ENCODE peak calls at places on chromosome 20, in five cellular contexts. One of them, this sample, is unnamed.

GRCh38 chr20:51900443-51900842 is 98.1 kb upstream of the SALL4 start:
- DNase-seq in activated gamma-delta T cell treated with Interleukin-2 at 50 U/mL for 16 hours: no peak
- DNase-seq in left lung: no peak
- DNase-seq in activated T-cell treated with anti-CD3 and anti-CD28 coated beads, Interleukin-2, amount 50 U/mL, for 72 hours: no peak
- DNase-seq in stimulated activated CD8-positive, alpha-beta memory T cell treated with anti-CD3 and anti-CD28 coated beads, Interleukin-4, amount 100 ng/mL, for 24 hours: no peak
- DNase-seq in this sample: no peak

GRCh38 chr20:19964289-19965263 is 52.6 kb upstream of the NAA20 start:
- DNase-seq in activated gamma-delta T cell treated with Interleukin-2 at 50 U/mL for 16 hours: no peak
- DNase-seq in left lung: peak
- DNase-seq in activated T-cell treated with anti-CD3 and anti-CD28 coated beads, Interleukin-2, amount 50 U/mL, for 72 hours: no peak
- DNase-seq in stimulated activated CD8-positive, alpha-beta memory T cell treated with anti-CD3 and anti-CD28 coated beads, Interleukin-4, amount 100 ng/mL, for 24 hours: no peak
- DNase-seq in this sample: no peak

GRCh38 chr20:6074145-6074561 is 20.3 kb upstream of the LRRN4 start:
- DNase-seq in activated gamma-delta T cell treated with Interleukin-2 at 50 U/mL for 16 hours: no peak
- DNase-seq in left lung: no peak
- DNase-seq in activated T-cell treated with anti-CD3 and anti-CD28 coated beads, Interleukin-2, amount 50 U/mL, for 72 hours: no peak
- DNase-seq in stimulated activated CD8-positive, alpha-beta memory T cell treated with anti-CD3 and anti-CD28 coated beads, Interleukin-4, amount 100 ng/mL, for 24 hours: no peak
- DNase-seq in this sample: no peak

GRCh38 chr20:2507875-2508630 is 662 bp downstream of the ZNF343 start:
- DNase-seq in activated gamma-delta T cell treated with Interleukin-2 at 50 U/mL for 16 hours: no peak
- DNase-seq in left lung: no peak
- DNase-seq in activated T-cell treated with anti-CD3 and anti-CD28 coated beads, Interleukin-2, amount 50 U/mL, for 72 hours: no peak
- DNase-seq in stimulated activated CD8-positive, alpha-beta memory T cell treated with anti-CD3 and anti-CD28 coated beads, Interleukin-4, amount 100 ng/mL, for 24 hours: no peak
- DNase-seq in this sample: no peak

GRCh38 chr20:2708665-2709064 is 16.1 kb downstream of the EBF4 start:
- DNase-seq in activated gamma-delta T cell treated with Interleukin-2 at 50 U/mL for 16 hours: no peak
- DNase-seq in left lung: no peak
- DNase-seq in activated T-cell treated with anti-CD3 and anti-CD28 coated beads, Interleukin-2, amount 50 U/mL, for 72 hours: no peak
- DNase-seq in stimulated activated CD8-positive, alpha-beta memory T cell treated with anti-CD3 and anti-CD28 coated beads, Interleukin-4, amount 100 ng/mL, for 24 hours: no peak
- DNase-seq in this sample: peak

GRCh38 chr20:61765871-61766654 is 299.6 kb downstream of the TAF4 start:
- DNase-seq in activated gamma-delta T cell treated with Interleukin-2 at 50 U/mL for 16 hours: no peak
- DNase-seq in left lung: peak
- DNase-seq in activated T-cell treated with anti-CD3 and anti-CD28 coated beads, Interleukin-2, amount 50 U/mL, for 72 hours: no peak
- DNase-seq in stimulated activated CD8-positive, alpha-beta memory T cell treated with anti-CD3 and anti-CD28 coated beads, Interleukin-4, amount 100 ng/mL, for 24 hours: no peak
- DNase-seq in this sample: no peak

GRCh38 chr20:3068075-3068474 is 3.3 kb upstream of the OXT start:
- DNase-seq in activated gamma-delta T cell treated with Interleukin-2 at 50 U/mL for 16 hours: no peak
- DNase-seq in left lung: no peak
- DNase-seq in activated T-cell treated with anti-CD3 and anti-CD28 coated beads, Interleukin-2, amount 50 U/mL, for 72 hours: no peak
- DNase-seq in stimulated activated CD8-positive, alpha-beta memory T cell treated with anti-CD3 and anti-CD28 coated beads, Interleukin-4, amount 100 ng/mL, for 24 hours: no peak
- DNase-seq in this sample: no peak

GRCh38 chr20:20603339-20603990 is 109.0 kb downstream of the RALGAPA2 start:
- DNase-seq in activated gamma-delta T cell treated with Interleukin-2 at 50 U/mL for 16 hours: peak
- DNase-seq in left lung: peak
- DNase-seq in activated T-cell treated with anti-CD3 and anti-CD28 coated beads, Interleukin-2, amount 50 U/mL, for 72 hours: no peak
- DNase-seq in stimulated activated CD8-positive, alpha-beta memory T cell treated with anti-CD3 and anti-CD28 coated beads, Interleukin-4, amount 100 ng/mL, for 24 hours: no peak
- DNase-seq in this sample: peak

GRCh38 chr20:47464380-47465101 is 37.1 kb upstream of the NCOA3 start:
- DNase-seq in activated gamma-delta T cell treated with Interleukin-2 at 50 U/mL for 16 hours: no peak
- DNase-seq in left lung: peak
- DNase-seq in activated T-cell treated with anti-CD3 and anti-CD28 coated beads, Interleukin-2, amount 50 U/mL, for 72 hours: no peak
- DNase-seq in stimulated activated CD8-positive, alpha-beta memory T cell treated with anti-CD3 and anti-CD28 coated beads, Interleukin-4, amount 100 ng/mL, for 24 hours: no peak
- DNase-seq in this sample: no peak

GRCh38 chr20:5214826-5215225 is 88.0 kb downstream of the CDS2 start:
- DNase-seq in activated gamma-delta T cell treated with Interleukin-2 at 50 U/mL for 16 hours: no peak
- DNase-seq in left lung: no peak
- DNase-seq in activated T-cell treated with anti-CD3 and anti-CD28 coated beads, Interleukin-2, amount 50 U/mL, for 72 hours: no peak
- DNase-seq in stimulated activated CD8-positive, alpha-beta memory T cell treated with anti-CD3 and anti-CD28 coated beads, Interleukin-4, amount 100 ng/mL, for 24 hours: no peak
- DNase-seq in this sample: no peak

This sample was measured in stimulated activated effector memory CD8-positive, alpha-beta T cell treated with anti-CD3 and anti-CD28 coated beads, Interleukin-12 subunit alpha, Interleukin-12 subunit beta, amount 100 ng/mL, for 72 hours.